ENCODE peak calls at places on chromosomes 11 and 22, in eight cellular contexts. A is lung; Y is stomach; W is CD8-positive, alpha-beta memory T cell; R is pancreas; T is neural progenitor cell; U is H9; Q is right atrium auricular region. N is an unnamed sample. For H3K4me1, the result is how much of the 10 kb centered on the place peaks cover.

GRCh38 chr22:49569286-49570031 is 258.2 kb downstream of the BRD1 start:
- DNase-seq in A (no peak), Y (peak), W (peak), R (no peak), T (no peak), U (peak), Q (no peak), N (no peak)

GRCh38 chr11:94794287-94795168 is 26.4 kb downstream of the AMOTL1 start:
- DNase-seq in A (peak), Y (peak), W (no peak), R (peak), T (no peak), U (no peak), Q (peak), N (no peak)

GRCh38 chr11:23932485-23932898 is 564.4 kb upstream of the LUZP2 start:
- DNase-seq in A (no peak), Y (no peak), W (no peak), R (no peak), T (no peak), U (no peak), Q (no peak), N (peak)

GRCh38 chr11:2725367-2726300 is 25.8 kb upstream of the KCNQ1OT1 start:
- DNase-seq in A (no peak), Y (no peak), W (no peak), R (peak), T (no peak), U (no peak), Q (peak), N (peak)

GRCh38 chr11:129249923-129250322 is 57.8 kb upstream of the ARHGAP32 start:
- DNase-seq in A (no peak), Y (no peak), W (no peak), R (no peak), T (no peak), U (no peak), Q (no peak), N (no peak)

GRCh38 chr22:38412435-38413084 is 42.4 kb downstream of the KCNJ4 start:
- DNase-seq in A (peak), Y (no peak), W (no peak), R (peak), T (peak), U (peak), Q (peak), N (peak)

GRCh38 chr11:66956689-66957290 is 1.4 kb downstream of the PC start:
- DNase-seq in A (no peak), Y (peak), W (no peak), R (no peak), T (peak), U (peak), Q (no peak), N (peak)

GRCh38 chr11:73218106-73218829 is at the start of gene P2RY2:
- DNase-seq in A (peak), Y (peak), W (no peak), R (peak), T (peak), U (peak), Q (peak), N (peak)

GRCh38 chr11:2741377-2742131 is 41.8 kb upstream of the KCNQ1OT1 start:
- DNase-seq in A (no peak), Y (no peak), W (peak), R (peak), T (no peak), U (no peak), Q (no peak), N (peak)

GRCh38 chr11:69130586-69131566 is 24.9 kb upstream of the SMIM38 start:
- DNase-seq in A (no peak), Y (peak), W (no peak), R (peak), T (no peak), U (peak), Q (peak), N (no peak)

GRCh38 chr11:84549221-84549620 is 1077.9 kb downstream of the DLG2 start:
- DNase-seq in A (no peak), Y (no peak), W (no peak), R (no peak), T (no peak), U (no peak), Q (no peak), N (no peak)

GRCh38 chr11:7546324-7546791 is 32.6 kb downstream of the PPFIBP2 start:
- DNase-seq in A (no peak), Y (no peak), W (no peak), R (no peak), T (no peak), U (no peak), Q (no peak), N (no peak)

GRCh38 chr22:19903031-19903430 is 38.5 kb upstream of the COMT start:
- DNase-seq in A (no peak), Y (no peak), W (no peak), R (no peak), T (peak), U (peak), Q (no peak), N (no peak)

GRCh38 chr11:454801-455565 is 4.9 kb downstream of the PTDSS2 start:
- DNase-seq in A (no peak), Y (no peak), W (no peak), R (peak), T (no peak), U (no peak), Q (no peak), N (no peak)

GRCh38 chr11:65186701-65187100 is 5.0 kb downstream of the CAPN1 start:
- DNase-seq in A (no peak), Y (no peak), W (no peak), R (no peak), T (no peak), U (no peak), Q (no peak), N (no peak)

GRCh38 chr11:106990322-106990721 is 28.0 kb downstream of the GUCY1A2 start:
- DNase-seq in A (no peak), Y (no peak), W (no peak), R (no peak), T (no peak), U (no peak), Q (no peak), N (no peak)

GRCh38 chr11:3840289-3840869 is 380 bp downstream of the RHOG start:
- DNase-seq in A (no peak), Y (no peak), W (peak), R (no peak), T (peak), U (no peak), Q (no peak), N (peak)

GRCh38 chr11:111512296-111513239 is at the start of gene BTG4:
- DNase-seq in A (no peak), Y (no peak), W (no peak), R (peak), T (peak), U (peak), Q (no peak), N (peak)

GRCh38 chr11:111515591-111515990 is 1.0 kb downstream of the HOATZ start:
- DNase-seq in A (no peak), Y (no peak), W (no peak), R (no peak), T (peak), U (no peak), Q (no peak), N (no peak)

GRCh38 chr11:111514216-111515031 is at the start of gene HOATZ:
- DNase-seq in A (no peak), Y (no peak), W (no peak), R (no peak), T (peak), U (peak), Q (no peak), N (peak)

GRCh38 chr11:111510311-111510710 is 1.9 kb downstream of the BTG4 start:
- DNase-seq in A (no peak), Y (no peak), W (no peak), R (no peak), T (no peak), U (no peak), Q (no peak), N (no peak)

GRCh38 chr11:111513240-111513605 is 1.0 kb upstream of the BTG4 start:
- DNase-seq in A (no peak), Y (no peak), W (no peak), R (no peak), T (no peak), U (no peak), Q (no peak), N (no peak)
- H3K27ac ChIP-seq in A (no peak), Y (no peak), W (no peak), R (no peak), T (no peak), U (no peak), Q (no peak), N (no peak)

DNA sequence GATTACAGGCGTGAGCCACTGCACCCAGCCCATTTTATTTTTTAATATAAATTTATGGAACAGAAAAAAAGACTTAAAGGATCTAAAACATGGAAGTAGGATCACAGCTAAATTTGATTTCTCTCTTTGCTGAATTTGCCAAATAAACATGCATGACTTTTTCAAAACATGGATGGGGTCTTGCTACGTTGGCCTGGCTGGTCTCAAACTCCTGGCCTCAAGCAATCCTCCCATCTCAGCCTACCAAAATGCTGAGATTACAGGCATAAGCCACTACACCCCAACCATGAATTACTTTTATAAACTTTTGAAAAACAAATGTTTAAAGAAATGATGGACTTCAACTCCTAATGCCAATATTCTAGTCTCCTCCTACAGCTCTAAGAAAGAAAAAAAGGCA is 61.2 kb downstream of the PHF21A start:
- DNase-seq in A (no peak), Y (no peak), W (no peak), R (no peak), T (no peak), U (no peak), Q (no peak), N (no peak)
- H3K4me1 ChIP-seq in A (under half), Y (under half), W (under half), R (under half), T (under half), U (under half), Q (under half), N (under half)

GRCh38 chr22:46076651-46077339 is 73.5 kb upstream of the PPARA start:
- DNase-seq in A (peak), Y (peak), W (peak), R (peak), T (no peak), U (no peak), Q (peak), N (no peak)
- H3K27ac ChIP-seq in A (peak), Y (peak), W (no peak), R (peak), T (no peak), U (no peak), Q (peak), N (no peak)

DNA sequence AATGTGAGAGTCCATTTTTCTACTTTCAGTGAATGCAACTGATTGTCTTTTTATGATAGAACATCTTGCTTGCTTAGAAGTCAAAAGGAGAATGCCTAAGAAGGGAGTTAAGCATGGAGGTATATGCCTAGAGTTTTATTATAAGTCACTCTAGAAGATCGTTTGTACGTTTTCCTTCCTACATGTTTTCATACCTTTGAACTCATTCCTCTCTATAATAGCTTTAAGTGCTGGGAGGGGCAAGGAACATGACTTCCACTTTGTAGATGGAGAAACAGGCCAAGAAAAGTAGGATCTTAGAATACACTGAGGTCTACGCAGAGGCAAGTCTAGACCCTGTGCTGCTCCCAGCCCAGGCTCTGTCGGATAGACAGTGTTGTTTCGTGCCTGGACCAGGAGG is 114.3 kb downstream of the ZBTB16 start:
- DNase-seq in A (no peak), Y (no peak), W (no peak), R (no peak), T (no peak), U (no peak), Q (no peak), N (no peak)
- H3K4me1 ChIP-seq in A (half or more), Y (half or more), W (half or more), R (half or more), T (half or more), U (under half), Q (under half), N (half or more)